ENCODE peak calls at places on chromosomes 4 and X, in five cellular contexts. H, E, J, G and I are unnamed samples.

GRCh38 chr4:26860922-26861433 is 337 bp downstream of the STIM2 start:
- DNase-seq in H (peak; percentile 43), E (peak; percentile 58), J (peak; percentile 66), G (peak; percentile 45), I (peak; percentile 75)

GRCh38 chr4:77201343-77201742 is 44.3 kb downstream of the CCNG2 start:
- DNase-seq in H (no peak), E (no peak), J (no peak), G (no peak), I (no peak)

GRCh38 chr4:16931906-16932305 is 33.5 kb upstream of the LDB2 start:
- DNase-seq in H (no peak), E (no peak), J (no peak), G (no peak), I (no peak)

GRCh38 chrX:103637604-103638338 is 9.0 kb downstream of the TCEAL1 start:
- DNase-seq in H (no peak), E (no peak), J (no peak), G (no peak), I (no peak)

GRCh38 chr4:25350561-25350960 is 26.5 kb upstream of the ANAPC4 start:
- DNase-seq in H (no peak), E (no peak), J (no peak), G (no peak), I (no peak)

GRCh38 chr4:126697748-126698147 is 935.0 kb upstream of the INTU start:
- DNase-seq in H (no peak), E (no peak), J (no peak), G (no peak), I (no peak)

GRCh38 chr4:8896506-8896905 is 24.9 kb upstream of the HMX1 start:
- DNase-seq in H (no peak), E (no peak), J (no peak), G (no peak), I (no peak)

GRCh38 chrX:68421651-68422050 is 11.6 kb downstream of the OPHN1 start:
- DNase-seq in H (no peak), E (no peak), J (no peak), G (no peak), I (no peak)

GRCh38 chrX:14936561-14936960 is 63.3 kb downstream of the MOSPD2 start:
- DNase-seq in H (no peak), E (no peak), J (no peak), G (peak; percentile 61), I (no peak)

GRCh38 chr4:153467154-153467896 is 1.2 kb downstream of the TMEM131L start:
- DNase-seq in H (peak; percentile 91), E (peak; percentile 92), J (peak; percentile 38), G (no peak), I (peak; percentile 84)

GRCh38 chr4:74056114-74056857 is 17.8 kb upstream of the CXCL3 start:
- DNase-seq in H (no peak), E (no peak), J (no peak), G (no peak), I (no peak)

GRCh38 chr4:165129924-165130323 is 17.3 kb upstream of the TMEM192 start:
- DNase-seq in H (no peak), E (no peak), J (no peak), G (no peak), I (no peak)

GRCh38 chr4:18816228-18816891 is 794.8 kb upstream of the LCORL start:
- DNase-seq in H (no peak), E (no peak), J (no peak), G (no peak), I (no peak)

GRCh38 chrX:117522725-117523700 is 593.6 kb downstream of the KLHL13 start:
- DNase-seq in H (peak; percentile 56), E (peak; percentile 71), J (no peak), G (peak; percentile 15), I (no peak)

GRCh38 chrX:123818243-123818642 is 41.6 kb upstream of the XIAP start:
- DNase-seq in H (no peak), E (no peak), J (no peak), G (no peak), I (no peak)

GRCh38 chr4:184283659-184284335 is 66.1 kb upstream of the ENPP6 start:
- DNase-seq in H (no peak), E (no peak), J (no peak), G (no peak), I (peak; percentile 52)

GRCh38 chr4:120964596-120964995 is 42.1 kb upstream of the PRDM5 start:
- DNase-seq in H (no peak), E (no peak), J (no peak), G (no peak), I (no peak)

GRCh38 chrX:1246816-1247215 is 21.8 kb upstream of the CSF2RA start:
- DNase-seq in H (no peak), E (no peak), J (peak; percentile 70), G (peak; percentile 25), I (peak; percentile 67)

GRCh38 chr4:128354205-128354821 is 66.7 kb upstream of the PGRMC2 start:
- DNase-seq in H (peak; percentile 21), E (peak; percentile 74), J (peak; percentile 30), G (no peak), I (peak; percentile 36)

GRCh38 chr4:83340692-83341343 is 6.2 kb upstream of the HPSE start:
- DNase-seq in H (no peak), E (no peak), J (no peak), G (no peak), I (no peak)

GRCh38 chr4:10762541-10762940 is 78.0 kb upstream of the CLNK start:
- DNase-seq in H (no peak), E (no peak), J (no peak), G (no peak), I (no peak)

GRCh38 chrX:114959729-114960128 is 57.7 kb downstream of the IL13RA2 start:
- DNase-seq in H (no peak), E (no peak), J (no peak), G (no peak), I (no peak)
- TF ChIP-seq CTCF in H (peak; percentile 15), E (peak; percentile 26), J (peak; percentile 63), G (no peak), I (no peak)

GRCh38 chrX:107677909-107678308 is 49.6 kb downstream of the PRPS1 start:
- DNase-seq in H (no peak), E (no peak), J (no peak), G (no peak), I (no peak)
- H3K4me1 ChIP-seq in H (peaks cover 3% of the 10 kb centered on the region), E (peaks cover 50% of the 10 kb centered on the region), J (peaks cover 15% of the 10 kb centered on the region), G (no peaks in the 10 kb centered on the region), I (peaks cover 17% of the 10 kb centered on the region)

DNA sequence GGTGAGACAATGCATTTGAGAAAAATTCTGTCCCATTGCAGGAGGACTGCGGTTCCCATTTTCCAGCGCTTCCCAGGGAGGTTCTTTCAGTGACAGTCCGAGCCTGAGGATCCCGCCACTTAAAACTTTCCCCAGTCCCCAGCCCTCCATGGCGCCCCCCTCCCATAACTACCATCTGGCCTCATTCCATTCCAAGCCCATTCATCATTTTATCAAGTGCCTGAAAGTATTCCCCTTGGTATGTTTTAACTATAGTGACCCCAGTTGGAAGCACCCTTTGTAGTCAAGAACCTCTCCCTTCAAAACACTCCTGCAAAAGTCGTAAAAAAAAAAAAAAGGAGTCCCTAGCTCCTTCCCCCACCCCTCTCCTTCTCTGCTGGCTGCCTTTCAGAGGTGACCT is 1.2 kb downstream of the RASL11B start:
- DNase-seq in H (no peak), E (no peak), J (no peak), G (no peak), I (no peak)
- H3K4me3 ChIP-seq in H (no peak overlapping the region), E (no peak overlapping the region), J (peak overlapping the region; percentile 62), G (peak overlapping the region; percentile 61), I (no peak overlapping the region)

GRCh38 chrX:71912156-71912555 is 1.5 kb downstream of the NHSL2 start:
- DNase-seq in H (no peak), E (no peak), J (no peak), G (no peak), I (no peak)

GRCh38 chrX:71909956-71910355 is 689 bp upstream of the NHSL2 start:
- DNase-seq in H (no peak), E (no peak), J (peak; percentile 12), G (peak; percentile 32), I (no peak)

GRCh38 chrX:71910526-71911022 is at the start of gene NHSL2:
- DNase-seq in H (no peak), E (no peak), J (peak; percentile 34), G (peak; percentile 27), I (no peak)

GRCh38 chrX:71911731-71912050 is 1.0 kb downstream of the NHSL2 start:
- DNase-seq in H (no peak), E (no peak), J (no peak), G (peak; percentile 19), I (no peak)

GRCh38 chrX:71911023-71911730 is 532 bp downstream of the NHSL2 start:
- DNase-seq in H (no peak), E (no peak), J (peak; percentile 15), G (peak; percentile 23), I (peak; percentile 19)
- TF ChIP-seq CTCF in H (no peak), E (no peak), J (peak; percentile 40), G (no peak), I (no peak)

GRCh38 chr4:48205092-48205491 is 64.5 kb downstream of the TEC start:
- DNase-seq in H (no peak), E (no peak), J (no peak), G (no peak), I (no peak)
- H3K4me1 ChIP-seq in H (no peaks in the 10 kb centered on the region), E (no peaks in the 10 kb centered on the region), J (peaks cover 12% of the 10 kb centered on the region), G (no peaks in the 10 kb centered on the region), I (no peaks in the 10 kb centered on the region)